ENCODE peak calls at places on chromosomes 5 and 9, in seven cellular contexts. K is hypothalamus, D is tibial nerve, P is EL, W is DMS79 treated with DMSO at 0.1 percent for 48 hours, A is A549, I is WTC11. Q is an unnamed sample.
A peak's percentile ranks its signal among the peaks of the same experiment; 100 is the strongest.

GRCh38 chr9:128370367-128370751 is 815 bp upstream of the URM1 start:
- DNase-seq in W (no peak), I (no peak), A (no peak), P (no peak), D (no peak), K (no peak), Q (no peak)

GRCh38 chr5:77367733-77368132 is 124.4 kb downstream of the WDR41 start:
- DNase-seq in P (peak; percentile 52), I (no peak), D (no peak), K (no peak), W (no peak), A (peak; percentile 13), Q (peak; percentile 15)

GRCh38 chr5:9370256-9370655 is 175.6 kb downstream of the SEMA5A start:
- DNase-seq in I (no peak), W (no peak), K (no peak), P (peak; percentile 20), D (no peak), A (no peak), Q (peak; percentile 37)

GRCh38 chr5:145056805-145057204 is 778.3 kb downstream of the PRELID2 start:
- DNase-seq in D (no peak), K (no peak), P (peak; percentile 82), A (no peak), I (no peak), W (no peak), Q (peak; percentile 1)

GRCh38 chr5:172556971-172557461 is 84.0 kb upstream of the NEURL1B start:
- DNase-seq in I (no peak), D (no peak), K (no peak), A (no peak), P (no peak), W (no peak), Q (no peak)

GRCh38 chr5:178785999-178786398 is 55.5 kb upstream of the ZNF354A start:
- DNase-seq in K (no peak), D (no peak), P (peak; percentile 77), A (peak; percentile 65), I (no peak), W (no peak), Q (peak; percentile 5)

GRCh38 chr9:91658513-91659105 is 235.0 kb upstream of the NFIL3 start:
- DNase-seq in W (no peak), I (no peak), A (no peak), P (no peak), K (no peak), D (no peak), Q (no peak)

GRCh38 chr5:37668524-37669047 is 171.3 kb downstream of the GDNF start:
- DNase-seq in D (peak; percentile 13), A (peak; percentile 93), W (peak; percentile 96), K (no peak), P (peak; percentile 98), I (no peak), Q (peak; percentile 94)

GRCh38 chr5:131417240-131417869 is 153.5 kb downstream of the CDC42SE2 start:
- DNase-seq in W (peak; percentile 10), I (peak; percentile 82), K (no peak), D (peak; percentile 77), P (peak; percentile 66), A (peak; percentile 78), Q (peak; percentile 81)

GRCh38 chr9:107173422-107174180 is 109.5 kb upstream of the RAD23B start:
- DNase-seq in I (no peak), A (no peak), W (no peak), P (no peak), D (no peak), K (no peak), Q (no peak)

GRCh38 chr5:114780290-114780689 is 389.4 kb downstream of the TRIM36 start:
- DNase-seq in D (no peak), P (no peak), W (no peak), A (no peak), I (no peak), K (no peak), Q (no peak)

GRCh38 chr9:136732446-136733178 is 10.1 kb downstream of the LCN10 start:
- DNase-seq in K (no peak), P (no peak), W (no peak), I (no peak), A (no peak), D (no peak), Q (no peak)

GRCh38 chr9:94498801-94499454 is 56.0 kb upstream of the PCAT7 start:
- DNase-seq in D (no peak), A (no peak), I (no peak), W (no peak), P (no peak), K (no peak), Q (no peak)

GRCh38 chr9:70419546-70420266 is 5.2 kb upstream of the KLF9 start:
- DNase-seq in W (peak; percentile 47), A (peak; percentile 95), K (peak; percentile 90), I (peak; percentile 74), P (peak; percentile 97), D (peak; percentile 97), Q (peak; percentile 98)